ENCODE peak calls at places on chromosomes 11 and 22, in five cellular contexts. Z is breast epithelium, P is A549, A is body of pancreas, Y is HCT116. Q is an unnamed sample.

GRCh38 chr11:7796842-7797241 is at the start of gene OR5P2:
- DNase-seq in Z (no peak), P (no peak), A (no peak), Y (no peak), Q (no peak)

GRCh38 chr22:48439560-48440135 is 1388.0 kb downstream of the BRD1 start:
- DNase-seq in Z (no peak), P (no peak), A (no peak), Y (no peak), Q (no peak)

GRCh38 chr22:32794449-32795213 is 6.9 kb upstream of the TIMP3 start:
- DNase-seq in Z (no peak), P (no peak), A (no peak), Y (peak), Q (no peak)

GRCh38 chr22:45187891-45188290 is 24.2 kb downstream of the NUP50 start:
- DNase-seq in Z (no peak), P (no peak), A (no peak), Y (no peak), Q (no peak)

GRCh38 chr22:20228055-20228938 is 39.8 kb downstream of the RTN4R start:
- DNase-seq in Z (no peak), P (no peak), A (peak), Y (no peak), Q (no peak)

GRCh38 chr11:108754901-108755625 is 90.2 kb downstream of the DDX10 start:
- DNase-seq in Z (no peak), P (no peak), A (no peak), Y (no peak), Q (no peak)

GRCh38 chr22:23790819-23791736 is 4.3 kb downstream of the SMARCB1 start:
- DNase-seq in Z (no peak), P (no peak), A (no peak), Y (no peak), Q (no peak)

GRCh38 chr11:4191031-4191571 is 96.5 kb downstream of the RRM1 start:
- DNase-seq in Z (peak), P (no peak), A (peak), Y (no peak), Q (peak)

GRCh38 chr11:121231576-121232278 is 60.8 kb upstream of the SC5D start:
- DNase-seq in Z (no peak), P (no peak), A (peak), Y (no peak), Q (no peak)

GRCh38 chr11:75384438-75385080 is 14.8 kb upstream of the RPS3 start:
- DNase-seq in Z (peak), P (peak), A (peak), Y (peak), Q (peak)

GRCh38 chr11:14443642-14444041 is 56.0 kb downstream of the COPB1 start:
- DNase-seq in Z (no peak), P (no peak), A (peak), Y (no peak), Q (no peak)

GRCh38 chr11:117094776-117095175 is 3.5 kb downstream of the SIK3 start:
- DNase-seq in Z (peak), P (no peak), A (peak), Y (no peak), Q (no peak)

GRCh38 chr11:109644158-109644557 is 222.2 kb downstream of the C11orf87 start:
- DNase-seq in Z (no peak), P (no peak), A (peak), Y (no peak), Q (no peak)

GRCh38 chr11:27472398-27473016 is at the start of gene LGR4:
- DNase-seq in Z (peak), P (peak), A (peak), Y (peak), Q (peak)

GRCh38 chr11:63246045-63246444 is 2.6 kb upstream of the SLC22A25 start:
- DNase-seq in Z (no peak), P (no peak), A (no peak), Y (no peak), Q (no peak)

GRCh38 chr22:27240298-27240885 is 561.2 kb downstream of the MN1 start:
- DNase-seq in Z (no peak), P (no peak), A (peak), Y (no peak), Q (no peak)

GRCh38 chr11:122748968-122749687 is 89.2 kb upstream of the CRTAM start:
- DNase-seq in Z (no peak), P (no peak), A (peak), Y (no peak), Q (no peak)

GRCh38 chr22:50112151-50113118 is 22.6 kb downstream of the MOV10L1 start:
- DNase-seq in Z (no peak), P (no peak), A (no peak), Y (no peak), Q (no peak)

GRCh38 chr22:48881326-48881980 is 946.2 kb downstream of the BRD1 start:
- DNase-seq in Z (no peak), P (no peak), A (no peak), Y (no peak), Q (no peak)

GRCh38 chr11:92977401-92977800 is 8.0 kb downstream of the MTNR1B start:
- DNase-seq in Z (no peak), P (no peak), A (no peak), Y (no peak), Q (no peak)

GRCh38 chr11:61488651-61489291 is 19.8 kb upstream of the LRRC10B start:
- DNase-seq in Z (peak), P (no peak), A (peak), Y (no peak), Q (peak)

GRCh38 chr22:29041408-29041807 is 20.2 kb downstream of the C22orf31 start:
- DNase-seq in Z (no peak), P (no peak), A (peak), Y (no peak), Q (no peak)

GRCh38 chr22:42611076-42611475 is 3.6 kb downstream of the POLDIP3 start:
- DNase-seq in Z (no peak), P (no peak), A (no peak), Y (no peak), Q (no peak)

GRCh38 chr11:69295995-69296889 is 2.3 kb downstream of the MYEOV start:
- DNase-seq in Z (no peak), P (no peak), A (peak), Y (no peak), Q (no peak)

GRCh38 chr11:13761250-13761649 is 92.8 kb downstream of the FAR1 start:
- DNase-seq in Z (no peak), P (no peak), A (no peak), Y (no peak), Q (no peak)

GRCh38 chr11:72278911-72279310 is 34.9 kb upstream of the PHOX2A start:
- DNase-seq in Z (no peak), P (no peak), A (no peak), Y (peak), Q (no peak)

GRCh38 chr11:73945396-73945795 is 5.4 kb upstream of the DNAJB13 start:
- DNase-seq in Z (no peak), P (no peak), A (no peak), Y (no peak), Q (no peak)

GRCh38 chr11:15716550-15716949 is 601.8 kb downstream of the INSC start:
- DNase-seq in Z (no peak), P (no peak), A (no peak), Y (no peak), Q (no peak)

DNA sequence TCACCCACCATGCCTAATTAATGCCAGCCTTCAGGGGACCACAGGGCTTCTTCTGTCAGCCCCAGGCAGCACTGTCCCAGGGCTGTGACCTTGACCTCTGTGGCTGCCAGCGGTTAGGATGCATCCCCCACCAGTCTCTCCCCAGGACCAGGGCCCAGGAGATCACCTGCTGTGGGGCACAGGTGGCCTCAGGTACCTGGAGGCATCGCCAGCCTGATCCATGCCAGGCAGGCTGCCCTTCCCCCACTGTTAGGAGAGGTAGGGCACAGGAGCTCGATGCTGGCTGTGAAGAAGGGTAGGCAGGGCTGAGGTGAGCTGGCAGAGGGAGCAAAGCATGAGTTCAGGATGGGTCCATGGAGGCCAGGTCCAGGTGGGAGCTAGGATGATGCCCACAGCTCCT is 16.7 kb upstream of the MDK start:
- DNase-seq in Z (no peak), P (no peak), A (no peak), Y (no peak), Q (no peak)
- TF ChIP-seq POLR2A in Z (no peak), P (no peak), A (no peak), Y (no peak), Q (no peak)

DNA sequence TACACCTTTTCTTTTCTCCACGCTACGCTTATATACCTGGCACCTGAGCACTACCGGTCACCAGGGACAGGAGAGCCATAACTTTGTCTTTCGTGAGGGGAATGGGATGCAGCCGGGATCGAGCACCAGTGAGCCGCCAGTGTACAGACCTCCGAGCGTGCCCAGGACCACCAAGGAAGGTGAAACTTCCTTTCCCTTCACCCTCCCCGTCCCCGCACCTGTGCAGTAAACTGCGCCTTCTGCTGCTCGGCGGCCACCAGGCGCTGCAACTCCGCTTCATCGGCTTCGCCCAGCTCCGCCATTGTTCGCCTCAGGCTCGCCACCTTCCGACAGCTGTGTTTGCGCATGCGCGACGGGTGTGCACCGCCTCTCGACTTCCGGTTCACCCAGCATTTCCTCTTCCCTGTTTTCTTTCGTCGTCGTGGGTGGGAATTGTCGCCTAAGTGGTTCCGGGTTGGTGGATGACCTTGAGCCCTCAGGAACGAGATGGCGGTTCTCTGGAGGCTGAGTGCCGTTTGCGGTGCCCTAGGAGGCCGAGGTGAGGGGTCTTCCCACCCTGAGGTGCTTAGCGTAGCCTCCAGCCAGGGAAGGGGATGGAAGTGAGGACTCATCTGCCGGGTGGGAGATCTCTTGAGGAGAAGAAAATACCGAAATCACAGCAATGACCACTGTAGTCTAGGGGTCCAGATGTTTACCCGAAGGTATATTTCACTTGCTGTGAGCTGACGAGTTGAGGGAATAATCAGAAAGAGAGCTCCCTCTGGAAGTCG is at the start of the genes SDHD and TIMM8B:
- DNase-seq in Z (peak), P (peak), A (peak), Y (peak), Q (peak)
- TF ChIP-seq POLR2A in Z (peak), P (peak), A (peak), Y (peak), Q (peak)

GRCh38 chr11:129458756-129459535 is 83.3 kb downstream of the BARX2 start:
- DNase-seq in Z (no peak), P (no peak), A (peak), Y (no peak), Q (peak)
- TF ChIP-seq POLR2A in Z (no peak), P (no peak), A (no peak), Y (no peak), Q (no peak)

DNA sequence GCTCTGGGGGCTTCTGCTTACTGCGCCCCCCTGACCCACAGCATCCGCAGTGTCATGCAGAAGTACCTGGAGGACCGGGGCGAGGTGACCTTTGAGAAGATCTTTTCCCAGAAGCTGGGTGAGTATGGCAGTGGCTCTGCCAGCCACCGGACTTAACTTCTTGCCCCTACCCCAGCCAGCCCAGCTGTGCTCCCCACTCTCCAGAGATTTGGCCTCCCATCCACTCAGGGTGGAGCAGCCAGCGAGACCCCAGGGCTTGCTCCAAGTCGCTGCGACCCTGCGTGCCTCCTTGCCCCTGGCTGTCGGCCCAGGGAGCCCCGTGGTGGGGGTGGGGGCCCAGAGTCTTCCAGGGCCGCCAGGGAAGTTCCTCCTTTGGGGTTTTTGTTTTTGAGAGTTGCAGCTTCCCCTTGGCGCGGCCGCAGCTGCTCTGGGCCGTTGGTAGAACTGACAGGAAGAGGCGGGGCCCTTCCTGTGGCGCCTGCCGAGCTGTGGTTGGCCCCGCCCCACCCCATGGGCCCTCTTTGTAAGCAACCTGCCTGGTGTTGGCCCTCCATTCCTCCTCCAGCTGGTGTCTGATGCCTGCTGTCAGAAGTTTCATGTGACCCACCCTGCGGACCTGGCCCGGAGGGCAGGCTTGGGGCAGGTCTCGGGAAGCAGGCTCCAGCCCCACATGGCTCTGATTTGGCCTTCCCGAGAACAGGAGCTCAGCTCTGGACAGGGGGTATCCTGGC is 11.1 kb downstream of the GRK2 start:
- DNase-seq in Z (peak), P (no peak), A (peak), Y (no peak), Q (peak)
- TF ChIP-seq POLR2A in Z (no peak), P (no peak), A (no peak), Y (no peak), Q (peak)

GRCh38 chr11:32100495-32100894 is 9.6 kb downstream of the RCN1 start:
- DNase-seq in Z (no peak), P (no peak), A (no peak), Y (no peak), Q (no peak)
- TF ChIP-seq POLR2A in Z (no peak), P (no peak), A (no peak), Y (no peak), Q (no peak)

GRCh38 chr11:64305691-64306562 is 603 bp downstream of the ESRRA start:
- DNase-seq in Z (no peak), P (peak), A (peak), Y (peak), Q (peak)
- TF ChIP-seq POLR2A in Z (no peak), P (peak), A (peak), Y (peak), Q (peak)